ENCODE peak calls at places on chromosomes 13 and 19, in four cellular contexts. O is thoracic aorta, Z is pancreas, N is small intestine. C is an unnamed sample.

GRCh38 chr13:23859455-23859854 is 29.7 kb downstream of the MIPEP start:
- DNase-seq in Z (no peak), O (no peak), N (peak; percentile 9), C (no peak)

GRCh38 chr19:13843104-13843921 is 33.6 kb upstream of the NANOS3 start:
- DNase-seq in Z (peak; percentile 79), N (no peak), O (no peak), C (peak; percentile 64)

GRCh38 chr13:28541966-28542365 is 47.0 kb upstream of the FLT1 start:
- DNase-seq in N (no peak), Z (no peak), O (no peak), C (no peak)

GRCh38 chr13:98998831-98999634 is 21.2 kb upstream of the DOCK9 start:
- DNase-seq in O (no peak), Z (no peak), N (no peak), C (no peak)

GRCh38 chr13:96052655-96053002 is 572 bp downstream of the UGGT2 start:
- DNase-seq in O (no peak), Z (no peak), N (peak; percentile 19), C (no peak)

GRCh38 chr19:38247126-38247525 is 9.0 kb downstream of the PPP1R14A start:
- DNase-seq in O (no peak), N (no peak), Z (no peak), C (no peak)

GRCh38 chr13:68810660-68811059 is 1297.0 kb upstream of the ATXN8OS start:
- DNase-seq in O (no peak), Z (no peak), N (peak; percentile 1), C (no peak)

GRCh38 chr19:49875801-49876421 is 1.2 kb downstream of the AKT1S1 start:
- DNase-seq in N (no peak), Z (no peak), O (no peak), C (peak; percentile 48)

GRCh38 chr13:42266464-42266863 is 5.5 kb upstream of the AKAP11 start:
- DNase-seq in O (no peak), N (no peak), Z (no peak), C (no peak)

GRCh38 chr13:29548722-29549446 is 46.6 kb downstream of the SLC7A1 start:
- DNase-seq in N (peak; percentile 97), Z (no peak), O (no peak), C (peak; percentile 38)

GRCh38 chr19:19485161-19485997 is 30.0 kb downstream of the TSSK6 start:
- DNase-seq in O (no peak), N (no peak), Z (no peak), C (no peak)

GRCh38 chr13:28320884-28321574 is 173.9 kb downstream of the FLT1 start:
- DNase-seq in N (no peak), Z (no peak), O (no peak), C (no peak)

GRCh38 chr19:34461375-34462100 is 20.0 kb upstream of the WTIP start:
- DNase-seq in O (peak; percentile 34), Z (no peak), N (no peak), C (no peak)

GRCh38 chr13:53201454-53202225 is 173.0 kb downstream of the OLFM4 start:
- DNase-seq in O (no peak), N (peak; percentile 6), Z (peak; percentile 26), C (peak; percentile 70)

GRCh38 chr19:30322641-30323320 is 49.4 kb upstream of the ZNF536 start:
- DNase-seq in N (no peak), Z (no peak), O (no peak), C (no peak)

GRCh38 chr13:59744747-59745394 is 418.9 kb downstream of the DIAPH3 start:
- DNase-seq in O (no peak), Z (no peak), N (no peak), C (no peak)

GRCh38 chr19:9430444-9430843 is 4.9 kb downstream of the ZNF266 start:
- DNase-seq in Z (no peak), N (no peak), O (no peak), C (no peak)

GRCh38 chr13:113364371-113364932 is 522 bp upstream of the GRTP1 start:
- DNase-seq in O (no peak), Z (no peak), N (no peak), C (peak; percentile 16)

GRCh38 chr13:113804703-113805430 is 45.8 kb downstream of the TMEM255B start:
- DNase-seq in O (no peak), N (no peak), Z (peak; percentile 23), C (no peak)

GRCh38 chr19:38228005-38228377 is 4.0 kb upstream of the DPF1 start:
- DNase-seq in O (no peak), Z (no peak), N (no peak), C (no peak)

GRCh38 chr19:51547397-51548212 is 16.1 kb upstream of the SIGLEC6 start:
- DNase-seq in O (no peak), N (no peak), Z (no peak), C (no peak)

GRCh38 chr13:76886292-76887061 is at the start of gene KCTD12:
- DNase-seq in Z (peak; percentile 75), N (peak; percentile 34), O (peak; percentile 59), C (peak; percentile 83)

GRCh38 chr13:95536629-95537241 is 15.8 kb upstream of the CLDN10 start:
- DNase-seq in N (peak; percentile 20), Z (no peak), O (no peak), C (no peak)

GRCh38 chr19:13717194-13717643 is 47.1 kb upstream of the MRI1 start:
- DNase-seq in Z (no peak), N (no peak), O (no peak), C (no peak)

GRCh38 chr19:30374791-30375650 is 2.8 kb downstream of the ZNF536 start:
- DNase-seq in N (no peak), Z (no peak), O (no peak), C (peak; percentile 32)